ENCODE peak calls at places on chromosomes 12 and 14, in eight cellular contexts. One of them, this sample, is unnamed.

GRCh38 chr12:30117483-30117882 is 333.7 kb upstream of the TMTC1 start:
- DNase-seq in hypothalamus: no peak
- DNase-seq in fibroblast of lung: no peak
- DNase-seq in tibial artery: no peak
- DNase-seq in CD4-positive, alpha-beta T cell: no peak
- DNase-seq in substantia nigra: no peak
- DNase-seq in GM04503: no peak
- DNase-seq in kidney glomerular epithelial cell: no peak
- DNase-seq in this sample: no peak

GRCh38 chr12:125263385-125263784 is 198.2 kb downstream of the AACS start:
- DNase-seq in hypothalamus: no peak
- DNase-seq in fibroblast of lung: no peak
- DNase-seq in tibial artery: no peak
- DNase-seq in CD4-positive, alpha-beta T cell: no peak
- DNase-seq in substantia nigra: no peak
- DNase-seq in GM04503: no peak
- DNase-seq in kidney glomerular epithelial cell: no peak
- DNase-seq in this sample: no peak

GRCh38 chr14:100709252-100709955 is 17.3 kb upstream of the DLK1 start:
- DNase-seq in hypothalamus: no peak
- DNase-seq in fibroblast of lung: peak
- DNase-seq in tibial artery: no peak
- DNase-seq in CD4-positive, alpha-beta T cell: peak
- DNase-seq in substantia nigra: no peak
- DNase-seq in GM04503: no peak
- DNase-seq in kidney glomerular epithelial cell: no peak
- DNase-seq in this sample: no peak

GRCh38 chr12:70744133-70744532 is 106.9 kb upstream of the PTPRB start:
- DNase-seq in hypothalamus: no peak
- DNase-seq in fibroblast of lung: peak
- DNase-seq in tibial artery: no peak
- DNase-seq in CD4-positive, alpha-beta T cell: no peak
- DNase-seq in substantia nigra: no peak
- DNase-seq in GM04503: no peak
- DNase-seq in kidney glomerular epithelial cell: no peak
- DNase-seq in this sample: no peak

GRCh38 chr12:55142896-55143870 is 17.0 kb downstream of the OR9K2 start:
- DNase-seq in hypothalamus: peak
- DNase-seq in fibroblast of lung: peak
- DNase-seq in tibial artery: no peak
- DNase-seq in CD4-positive, alpha-beta T cell: peak
- DNase-seq in substantia nigra: peak
- DNase-seq in GM04503: peak
- DNase-seq in kidney glomerular epithelial cell: peak
- DNase-seq in this sample: no peak

GRCh38 chr14:74474376-74474775 is 18.7 kb downstream of the NPC2 start:
- DNase-seq in hypothalamus: no peak
- DNase-seq in fibroblast of lung: no peak
- DNase-seq in tibial artery: peak
- DNase-seq in CD4-positive, alpha-beta T cell: no peak
- DNase-seq in substantia nigra: no peak
- DNase-seq in GM04503: no peak
- DNase-seq in kidney glomerular epithelial cell: no peak
- DNase-seq in this sample: no peak

GRCh38 chr14:23937121-23937692 is 16.4 kb upstream of the DHRS4 start:
- DNase-seq in hypothalamus: no peak
- DNase-seq in fibroblast of lung: no peak
- DNase-seq in tibial artery: no peak
- DNase-seq in CD4-positive, alpha-beta T cell: no peak
- DNase-seq in substantia nigra: no peak
- DNase-seq in GM04503: no peak
- DNase-seq in kidney glomerular epithelial cell: no peak
- DNase-seq in this sample: no peak

GRCh38 chr12:113700943-113701342 is 229.3 kb upstream of the LHX5 start:
- DNase-seq in hypothalamus: no peak
- DNase-seq in fibroblast of lung: peak
- DNase-seq in tibial artery: no peak
- DNase-seq in CD4-positive, alpha-beta T cell: no peak
- DNase-seq in substantia nigra: no peak
- DNase-seq in GM04503: peak
- DNase-seq in kidney glomerular epithelial cell: no peak
- DNase-seq in this sample: no peak

GRCh38 chr14:100067971-100068959 is 3.0 kb downstream of the EVL start:
- DNase-seq in hypothalamus: no peak
- DNase-seq in fibroblast of lung: peak
- DNase-seq in tibial artery: no peak
- DNase-seq in CD4-positive, alpha-beta T cell: peak
- DNase-seq in substantia nigra: no peak
- DNase-seq in GM04503: no peak
- DNase-seq in kidney glomerular epithelial cell: no peak
- DNase-seq in this sample: peak

GRCh38 chr12:45273717-45274271 is 57.9 kb downstream of the ANO6 start:
- DNase-seq in hypothalamus: no peak
- DNase-seq in fibroblast of lung: peak
- DNase-seq in tibial artery: peak
- DNase-seq in CD4-positive, alpha-beta T cell: no peak
- DNase-seq in substantia nigra: no peak
- DNase-seq in GM04503: peak
- DNase-seq in kidney glomerular epithelial cell: peak
- DNase-seq in this sample: no peak

GRCh38 chr14:69715725-69716482 is 51.0 kb upstream of the SRSF5 start:
- DNase-seq in hypothalamus: peak
- DNase-seq in fibroblast of lung: peak
- DNase-seq in tibial artery: peak
- DNase-seq in CD4-positive, alpha-beta T cell: no peak
- DNase-seq in substantia nigra: peak
- DNase-seq in GM04503: peak
- DNase-seq in kidney glomerular epithelial cell: peak
- DNase-seq in this sample: no peak